ENCODE peak calls at places on chromosomes 12 and 14, in four cellular contexts. M, D, H and P are unnamed samples.

GRCh38 chr12:72543777-72544467 is 271.8 kb downstream of the TRHDE start:
- DNase-seq in M (no peak), D (no peak), H (no peak), P (no peak)

GRCh38 chr12:5096241-5096880 is 52.7 kb downstream of the KCNA5 start:
- DNase-seq in M (peak), D (no peak), H (no peak), P (no peak)

GRCh38 chr14:67674139-67674479 is 323 bp downstream of the VTI1B start:
- DNase-seq in M (peak), D (peak), H (no peak), P (peak)

GRCh38 chr14:61258985-61259384 is 22.2 kb downstream of the TMEM30B start:
- DNase-seq in M (peak), D (no peak), H (no peak), P (no peak)

GRCh38 chr14:76019676-76020075 is 34.1 kb downstream of the IFT43 start:
- DNase-seq in M (no peak), D (no peak), H (no peak), P (peak)

GRCh38 chr14:104424406-104425072 is 155.0 kb upstream of the C14orf180 start:
- DNase-seq in M (no peak), D (no peak), H (no peak), P (no peak)

GRCh38 chr12:19915392-19916192 is 452.7 kb upstream of the PDE3A start:
- DNase-seq in M (peak), D (no peak), H (no peak), P (no peak)

GRCh38 chr14:53399057-53399456 is 245.9 kb upstream of the DDHD1 start:
- DNase-seq in M (peak), D (peak), H (no peak), P (peak)

GRCh38 chr12:69039881-69040280 is 106.9 kb upstream of the CPM start:
- DNase-seq in M (no peak), D (no peak), H (no peak), P (no peak)

GRCh38 chr14:75279153-75279738 is 618 bp downstream of the FOS start:
- DNase-seq in M (peak), D (peak), H (no peak), P (peak)

GRCh38 chr14:83923836-83924235 is 1606.1 kb upstream of the FLRT2 start:
- DNase-seq in M (no peak), D (no peak), H (no peak), P (no peak)

GRCh38 chr12:124298685-124299410 is 4.0 kb downstream of the RFLNA start:
- DNase-seq in M (no peak), D (no peak), H (no peak), P (no peak)

GRCh38 chr12:113881588-113881987 is 84.5 kb downstream of the RBM19 start:
- DNase-seq in M (no peak), D (no peak), H (no peak), P (no peak)

DNA sequence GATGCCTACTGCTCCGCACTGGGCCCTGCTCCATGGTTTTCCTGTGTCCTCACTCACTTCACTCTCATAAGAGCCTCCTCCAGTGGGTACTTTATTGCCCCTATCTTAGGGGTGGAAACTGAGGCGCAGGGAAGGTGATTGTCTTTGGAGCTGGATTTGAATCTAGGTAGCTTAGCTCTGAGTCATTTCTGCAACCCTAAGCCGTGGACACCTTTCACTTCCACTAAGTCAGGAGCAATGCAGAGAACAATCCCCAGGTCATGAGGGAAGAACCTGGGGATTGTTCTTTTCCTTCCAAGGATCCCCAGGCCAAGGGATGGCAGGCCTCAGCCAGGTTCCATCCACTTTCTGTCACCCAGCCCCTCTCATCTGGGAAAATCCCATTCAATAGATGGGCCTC is 20.3 kb downstream of the VDR start:
- DNase-seq in M (no peak), D (no peak), H (no peak), P (no peak)
- H3K4me2 ChIP-seq in M (no peak), D (no peak), H (peak), P (no peak)

GRCh38 chr12:94983321-94983720 is 20.2 kb downstream of the NDUFA12 start:
- DNase-seq in M (peak), D (no peak), H (no peak), P (no peak)

GRCh38 chr12:94994312-94994711 is 9.2 kb downstream of the NDUFA12 start:
- DNase-seq in M (peak), D (peak), H (no peak), P (peak)

GRCh38 chr12:94987806-94988205 is 15.7 kb downstream of the NDUFA12 start:
- DNase-seq in M (no peak), D (no peak), H (no peak), P (no peak)

GRCh38 chr12:94990222-94990621 is 13.3 kb downstream of the NDUFA12 start:
- DNase-seq in M (no peak), D (no peak), H (peak), P (no peak)

DNA sequence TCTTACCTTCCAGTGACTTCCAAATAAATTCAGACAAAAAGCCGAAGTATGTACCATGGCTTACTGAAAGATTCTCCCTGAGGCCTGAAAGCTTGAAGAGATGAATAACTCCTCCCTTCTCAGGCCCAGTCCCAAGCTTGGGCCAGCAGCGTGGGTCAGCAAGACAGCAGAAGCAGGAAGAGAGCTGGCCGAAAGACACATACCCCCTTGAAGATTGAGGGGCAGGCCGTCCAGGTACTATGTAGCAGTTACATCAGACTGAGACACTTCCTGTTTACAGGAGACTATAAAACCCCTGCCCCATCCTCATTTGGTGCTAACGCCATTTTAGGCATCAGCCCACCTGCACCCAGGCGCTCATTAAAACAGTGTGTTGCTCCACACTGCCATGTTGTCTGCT is 15.0 kb downstream of the NDUFA12 start:
- DNase-seq in M (no peak), D (no peak), H (no peak), P (no peak)
- TF ChIP-seq ELK1 in M (no peak), D (no peak), H (no peak), P (no peak)

GRCh38 chr14:100398044-100398443 is 74.9 kb downstream of the SLC25A47 start:
- DNase-seq in M (no peak), D (no peak), H (no peak), P (no peak)
- H3K4me2 ChIP-seq in M (no peak), D (no peak), H (no peak), P (peak)

GRCh38 chr14:103260629-103261124 is 73.4 kb upstream of the EIF5 start:
- DNase-seq in M (peak), D (no peak), H (no peak), P (peak)
- TF ChIP-seq ELK1 in M (no peak), D (no peak), H (no peak), P (no peak)

GRCh38 chr12:43578782-43579181 is 26.8 kb upstream of the ADAMTS20 start:
- DNase-seq in M (peak), D (no peak), H (no peak), P (no peak)
- H3K4me2 ChIP-seq in M (peak), D (no peak), H (no peak), P (no peak)

DNA sequence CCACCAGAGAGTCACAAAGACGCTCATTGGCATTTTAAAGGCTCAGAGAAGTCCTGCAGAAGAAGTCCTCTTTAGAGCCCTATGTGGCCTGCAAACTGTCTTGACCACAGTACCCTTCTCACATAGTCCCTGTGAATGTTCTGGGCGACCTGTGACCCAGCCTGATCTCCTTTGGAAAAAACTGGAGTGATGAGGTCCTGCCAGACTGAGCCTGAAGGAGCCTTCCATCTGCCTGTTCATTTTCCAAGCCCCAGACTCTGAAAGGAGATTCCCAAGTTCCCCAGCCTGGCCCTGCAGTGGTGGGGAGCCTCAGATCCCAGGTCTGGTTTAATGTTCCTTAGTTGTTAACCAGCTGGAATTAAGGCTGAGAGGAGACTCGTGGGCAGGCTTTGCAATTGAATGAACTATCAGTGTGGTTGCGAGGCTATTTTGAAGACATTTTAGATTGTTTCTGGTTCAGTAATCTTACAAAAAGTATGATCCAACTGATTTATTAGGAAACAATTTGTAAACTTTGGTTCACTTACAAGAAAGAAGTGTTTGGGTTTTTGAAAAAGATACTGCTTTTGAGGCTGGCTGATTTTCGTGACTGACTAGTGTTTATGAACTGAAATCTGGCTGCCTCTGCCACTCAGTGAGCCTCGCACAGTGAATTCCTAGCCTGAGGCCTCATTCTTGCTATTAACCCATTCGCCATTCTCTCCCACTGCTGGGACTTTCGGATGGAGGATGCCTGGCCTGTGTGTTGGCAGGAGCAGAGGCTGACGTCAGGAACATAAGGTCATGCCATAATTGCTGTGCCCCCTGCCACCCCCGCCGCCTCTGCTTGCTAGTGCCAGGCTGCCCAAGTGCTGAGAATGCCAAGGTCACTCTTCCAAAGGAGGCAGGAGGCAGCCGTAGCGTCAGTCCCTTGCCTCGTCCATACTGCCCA is 249.0 kb downstream of the CACNA1C start:
- DNase-seq in M (peak), D (no peak), H (no peak), P (no peak)
- TF ChIP-seq ELK1 in M (no peak), D (no peak), H (no peak), P (no peak)